ENCODE peak calls at places on chromosomes 16 and 17, in five cellular contexts. K is GM23338, J is cardiac muscle cell, Y is ascending aorta, R is mucosa of descending colon. L is an unnamed sample.

GRCh38 chr17:60311936-60312335 is 80.0 kb downstream of the USP32 start:
- DNase-seq in K (no peak), J (no peak), Y (no peak), R (no peak), L (no peak)

GRCh38 chr17:149231-149630 is 11.9 kb downstream of the SCGB1C2 start:
- DNase-seq in K (no peak), J (no peak), Y (no peak), R (no peak), L (no peak)

GRCh38 chr16:81629032-81629802 is 149.9 kb upstream of the PLCG2 start:
- DNase-seq in K (no peak), J (no peak), Y (no peak), R (no peak), L (no peak)

GRCh38 chr16:26673011-26673410 is 393.7 kb upstream of the C16orf82 start:
- DNase-seq in K (no peak), J (no peak), Y (no peak), R (no peak), L (no peak)

GRCh38 chr16:79139799-79140198 is 460.7 kb downstream of the MAF start:
- DNase-seq in K (no peak), J (no peak), Y (no peak), R (no peak), L (no peak)

GRCh38 chr17:59498421-59499307 is 66.7 kb upstream of the DHX40 start:
- DNase-seq in K (no peak), J (no peak), Y (no peak), R (no peak), L (no peak)

GRCh38 chr17:8152981-8153549 is 861 bp upstream of the PER1 start:
- DNase-seq in K (no peak), J (no peak), Y (no peak), R (peak), L (no peak)

GRCh38 chr17:57724038-57724728 is 20.9 kb downstream of the CCDC182 start:
- DNase-seq in K (no peak), J (no peak), Y (no peak), R (no peak), L (no peak)

GRCh38 chr17:78818932-78819331 is 21.7 kb downstream of the USP36 start:
- DNase-seq in K (no peak), J (no peak), Y (no peak), R (no peak), L (no peak)

GRCh38 chr17:50589112-50589712 is 28.7 kb downstream of the CACNA1G start:
- DNase-seq in K (no peak), J (no peak), Y (no peak), R (no peak), L (no peak)

GRCh38 chr16:10923650-10924214 is 18.5 kb downstream of the DEXI start:
- DNase-seq in K (no peak), J (no peak), Y (peak), R (peak), L (no peak)

GRCh38 chr16:89982318-89982717 is 33.8 kb downstream of the DEF8 start:
- DNase-seq in K (no peak), J (no peak), Y (no peak), R (no peak), L (no peak)

GRCh38 chr16:66894055-66894454 is 13.7 kb downstream of the PDP2 start:
- DNase-seq in K (no peak), J (no peak), Y (no peak), R (no peak), L (no peak)

GRCh38 chr17:79831367-79832210 is 7.7 kb downstream of the CBX4 start:
- DNase-seq in K (peak), J (peak), Y (no peak), R (peak), L (no peak)

GRCh38 chr17:27276653-27277156 is 17.2 kb upstream of the WSB1 start:
- DNase-seq in K (peak), J (peak), Y (no peak), R (no peak), L (no peak)

GRCh38 chr17:76107507-76107906 is 3.9 kb upstream of the EXOC7 start:
- DNase-seq in K (no peak), J (no peak), Y (no peak), R (no peak), L (no peak)
- TF ChIP-seq CTCF in K (no peak), J (peak), Y (no peak), R (no peak), L (peak)

DNA sequence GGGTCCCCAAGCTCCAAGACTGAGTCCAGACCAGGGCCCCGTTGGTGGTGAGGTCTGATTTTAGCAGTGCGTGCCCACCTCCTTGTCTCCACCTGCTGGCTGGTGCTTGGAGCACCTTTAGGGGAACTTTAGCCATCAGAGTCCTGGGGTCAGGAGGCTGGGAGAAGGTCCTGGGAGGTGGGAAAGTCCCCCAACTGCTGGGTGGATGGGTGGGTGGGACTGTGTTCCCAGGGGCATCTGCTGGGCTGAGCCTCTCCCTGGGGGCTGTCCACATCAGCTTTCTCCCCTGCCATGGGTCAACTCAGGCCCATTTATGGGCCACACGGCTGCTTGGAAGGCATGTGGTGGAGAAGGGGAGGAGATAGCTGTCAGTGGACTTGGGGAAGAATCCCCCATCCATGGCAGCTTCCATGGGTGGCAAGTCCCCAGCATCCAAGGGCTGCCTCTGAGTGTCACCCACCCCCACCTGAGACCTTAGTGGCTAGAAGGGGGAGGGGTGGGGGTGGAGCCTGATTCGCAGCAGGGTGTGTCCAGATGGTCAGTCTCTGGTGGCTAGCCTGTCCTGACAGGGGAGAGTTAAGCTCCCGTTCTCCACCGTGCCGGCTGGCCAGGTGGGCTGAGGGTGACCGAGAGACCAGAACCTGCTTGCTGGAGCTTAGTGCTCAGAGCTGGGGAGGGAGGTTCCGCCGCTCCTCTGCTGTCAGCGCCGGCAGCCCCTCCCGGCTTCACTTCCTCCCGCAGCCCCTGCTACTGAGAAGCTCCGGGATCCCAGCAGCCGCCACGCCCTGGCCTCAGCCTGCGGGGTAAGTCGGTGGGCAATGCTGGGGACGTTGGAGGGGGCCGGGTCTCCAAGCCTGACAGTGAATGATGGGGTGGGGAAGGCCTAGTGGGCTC is at the start of gene TRPV2:
- DNase-seq in K (peak), J (peak), Y (no peak), R (peak), L (no peak)
- H3K4me3 ChIP-seq in K (peak), J (no peak), Y (peak), R (peak), L (peak)

DNA sequence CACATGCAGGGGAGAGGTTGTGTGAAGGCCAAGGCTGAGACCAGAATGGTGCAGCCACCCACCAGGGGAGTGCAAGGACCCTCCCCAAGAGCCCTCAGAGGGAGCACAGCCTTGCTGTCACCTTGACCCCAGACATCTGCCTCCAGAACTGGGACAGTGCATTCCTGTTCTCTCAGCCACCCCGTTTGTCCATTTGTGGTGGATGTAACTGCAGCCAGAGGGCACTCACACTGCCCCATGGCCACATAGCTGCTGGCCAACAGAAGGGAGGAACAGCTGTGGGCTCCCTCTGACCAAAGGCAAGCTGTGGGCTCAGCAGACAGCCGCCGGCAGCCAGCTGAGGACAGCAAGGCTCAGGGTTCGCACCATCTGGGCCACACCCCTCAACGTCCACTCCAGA is 49.8 kb upstream of the KLHDC4 start:
- DNase-seq in K (no peak), J (no peak), Y (no peak), R (no peak), L (no peak)
- TF ChIP-seq CTCF in K (peak), J (no peak), Y (no peak), R (no peak), L (no peak)

DNA sequence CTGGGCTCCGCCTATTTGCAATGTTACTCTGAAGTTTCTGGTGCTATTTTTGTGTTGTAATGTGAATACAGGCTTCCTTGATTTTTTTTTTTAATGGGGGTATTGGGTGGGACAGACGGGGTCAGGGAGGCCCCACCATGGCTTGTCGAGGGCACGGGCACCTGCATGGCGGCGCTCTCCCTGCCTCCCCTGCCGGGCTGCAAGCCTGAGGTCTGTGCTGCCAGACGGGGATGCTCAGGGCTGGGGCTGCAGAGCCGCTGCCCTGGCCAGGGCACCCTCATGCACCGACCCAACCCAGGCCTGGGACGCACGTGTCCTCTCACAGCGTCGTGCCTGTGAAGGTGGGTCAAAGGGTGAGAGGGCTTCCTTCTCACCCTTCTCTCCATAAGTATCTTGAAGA is 13.0 kb upstream of the ZFPM1 start:
- DNase-seq in K (no peak), J (no peak), Y (no peak), R (no peak), L (no peak)
- H3K4me3 ChIP-seq in K (no peak), J (no peak), Y (no peak), R (no peak), L (no peak)

DNA sequence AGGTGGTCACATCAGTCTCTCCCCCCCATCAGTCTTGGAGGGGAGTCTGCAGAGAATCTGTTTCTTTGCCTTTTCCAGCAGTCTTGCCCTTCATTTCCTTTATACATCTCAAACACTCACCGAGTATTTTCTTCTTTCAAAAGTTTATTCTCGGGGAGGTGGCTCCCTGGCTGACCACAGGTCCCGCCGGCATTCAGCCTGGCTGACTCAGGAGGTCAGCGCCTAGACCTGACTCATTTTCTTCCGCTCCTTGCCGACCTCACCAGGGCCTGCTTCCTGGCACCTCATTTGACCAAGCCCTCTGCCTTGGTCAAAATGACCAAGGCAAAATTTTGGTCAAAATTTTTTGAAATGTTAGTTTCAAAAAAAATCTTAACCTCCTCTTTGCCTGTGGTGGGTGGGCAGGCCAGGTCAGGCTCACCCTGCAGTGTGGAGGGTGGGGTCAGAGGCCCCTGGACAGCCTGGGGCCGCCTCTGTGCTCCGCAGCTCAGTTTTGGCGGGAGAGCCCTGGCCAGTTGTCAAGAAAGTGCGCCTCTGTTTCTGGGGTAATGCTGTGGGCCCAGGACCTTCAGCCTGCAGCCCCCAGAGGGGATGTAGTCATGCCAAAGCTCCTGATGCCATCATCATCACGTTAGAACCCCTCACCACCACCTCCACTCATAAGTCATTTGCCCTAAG is 165.6 kb downstream of the SPECC1 start:
- DNase-seq in K (no peak), J (no peak), Y (no peak), R (no peak), L (no peak)
- TF ChIP-seq CTCF in K (no peak), J (no peak), Y (no peak), R (no peak), L (no peak)

L was measured in HFF-Myc.